ENCODE peak calls at places on chromosome 1, in seven cellular contexts. O is stimulated activated CD4-positive, alpha-beta T cell treated with anti-CD3 and anti-CD28 coated beads, Interleukin-15, amount 100 ng/mL, for 48 hours; N is NCI-H1105 treated with DMSO at 0.1 percent for 48 hours; C is ACHN; J is activated naive CD4-positive, alpha-beta T cell treated with anti-CD3 and anti-CD28 coated beads for 36 hours; L is HTR-8/SVneo; X is NCI-H1436 treated with DMSO at 0.1 percent for 48 hours. R is an unnamed sample.

GRCh38 chr1:153922076-153922837 is 515 bp downstream of the GATAD2B start:
- DNase-seq in O (peak), N (peak), C (peak), J (peak), L (peak), X (no peak), R (peak)

GRCh38 chr1:164659621-164660414 is 100.8 kb downstream of the PBX1 start:
- DNase-seq in O (no peak), N (peak), C (no peak), J (no peak), L (no peak), X (no peak), R (no peak)

GRCh38 chr1:158527190-158527815 is 26.9 kb downstream of the OR6Y1 start:
- DNase-seq in O (no peak), N (peak), C (no peak), J (no peak), L (no peak), X (no peak), R (peak)

GRCh38 chr1:222064388-222065201 is 322.7 kb upstream of the DUSP10 start:
- DNase-seq in O (no peak), N (no peak), C (peak), J (no peak), L (no peak), X (no peak), R (peak)

GRCh38 chr1:7255303-7256058 is 470.2 kb downstream of the CAMTA1 start:
- DNase-seq in O (no peak), N (no peak), C (no peak), J (no peak), L (no peak), X (no peak), R (peak)

GRCh38 chr1:156465747-156466365 is 34.7 kb downstream of the MEF2D start:
- DNase-seq in O (no peak), N (no peak), C (peak), J (peak), L (no peak), X (no peak), R (no peak)

GRCh38 chr1:181493145-181493544 is 9.8 kb downstream of the CACNA1E start:
- DNase-seq in O (no peak), N (no peak), C (no peak), J (no peak), L (no peak), X (no peak), R (no peak)

GRCh38 chr1:147627435-147628110 is 42.8 kb downstream of the ACP6 start:
- DNase-seq in O (peak), N (peak), C (peak), J (peak), L (peak), X (no peak), R (peak)

GRCh38 chr1:235025422-235025984 is 103.1 kb downstream of the TOMM20 start:
- DNase-seq in O (no peak), N (no peak), C (no peak), J (no peak), L (no peak), X (no peak), R (no peak)

GRCh38 chr1:6544831-6545230 is 9.5 kb downstream of the NOL9 start:
- DNase-seq in O (no peak), N (no peak), C (no peak), J (no peak), L (peak), X (no peak), R (no peak)

GRCh38 chr1:206419250-206419649 is 51.0 kb upstream of the IKBKE start:
- DNase-seq in O (no peak), N (no peak), C (no peak), J (no peak), L (no peak), X (no peak), R (no peak)

GRCh38 chr1:223417444-223417843 is 24.2 kb downstream of the CCDC185 start:
- DNase-seq in O (no peak), N (no peak), C (peak), J (no peak), L (no peak), X (no peak), R (no peak)

GRCh38 chr1:222466150-222466865 is 81.6 kb downstream of the HHIPL2 start:
- DNase-seq in O (no peak), N (no peak), C (peak), J (no peak), L (no peak), X (no peak), R (no peak)

GRCh38 chr1:186976700-186977099 is 148.0 kb downstream of the PLA2G4A start:
- DNase-seq in O (no peak), N (no peak), C (no peak), J (no peak), L (no peak), X (no peak), R (no peak)

GRCh38 chr1:194062526-194062925 is 876.1 kb upstream of the B3GALT2 start:
- DNase-seq in O (no peak), N (no peak), C (no peak), J (no peak), L (no peak), X (no peak), R (no peak)

GRCh38 chr1:67719329-67720196 is 34.6 kb downstream of the GADD45A start:
- DNase-seq in O (no peak), N (no peak), C (no peak), J (no peak), L (no peak), X (no peak), R (no peak)

GRCh38 chr1:202834771-202835547 is 24.2 kb downstream of the PCAT6 start:
- DNase-seq in O (no peak), N (no peak), C (no peak), J (peak), L (no peak), X (no peak), R (no peak)

GRCh38 chr1:55700359-55701130 is 485.4 kb upstream of the USP24 start:
- DNase-seq in O (no peak), N (no peak), C (no peak), J (no peak), L (no peak), X (no peak), R (no peak)

GRCh38 chr1:12180315-12180714 is 13.5 kb downstream of the TNFRSF1B start:
- DNase-seq in O (no peak), N (no peak), C (no peak), J (no peak), L (no peak), X (no peak), R (no peak)

GRCh38 chr1:210573141-210573540 is 244.4 kb downstream of the HHAT start:
- DNase-seq in O (no peak), N (no peak), C (no peak), J (no peak), L (no peak), X (no peak), R (no peak)

GRCh38 chr1:34547043-34547674 is 207.7 kb upstream of the GJB5 start:
- DNase-seq in O (no peak), N (no peak), C (no peak), J (no peak), L (no peak), X (no peak), R (peak)

GRCh38 chr1:89672489-89673183 is 39.7 kb downstream of the LRRC8C start:
- DNase-seq in O (no peak), N (no peak), C (no peak), J (no peak), L (no peak), X (no peak), R (no peak)

GRCh38 chr1:89815040-89815439 is 5.8 kb upstream of the LRRC8D start:
- DNase-seq in O (no peak), N (no peak), C (no peak), J (no peak), L (no peak), X (no peak), R (no peak)

GRCh38 chr1:104406731-104407130 is 657.0 kb downstream of the AMY1C start:
- DNase-seq in O (no peak), N (no peak), C (no peak), J (no peak), L (no peak), X (no peak), R (no peak)

GRCh38 chr1:234114648-234115307 is 210.3 kb downstream of the SLC35F3 start:
- DNase-seq in O (no peak), N (peak), C (peak), J (peak), L (peak), X (peak), R (peak)

GRCh38 chr1:76124196-76124595 is 49.6 kb downstream of the ST6GALNAC3 start:
- DNase-seq in O (no peak), N (no peak), C (peak), J (no peak), L (no peak), X (no peak), R (no peak)

GRCh38 chr1:30353637-30354036 is 369.7 kb downstream of the MATN1 start:
- DNase-seq in O (no peak), N (no peak), C (no peak), J (no peak), L (no peak), X (no peak), R (peak)

GRCh38 chr1:235831148-235831547 is 35.6 kb downstream of the LYST start:
- DNase-seq in O (peak), N (no peak), C (peak), J (peak), L (peak), X (no peak), R (peak)

GRCh38 chr1:178540646-178541045 is 27.7 kb downstream of the TEX35 start:
- DNase-seq in O (no peak), N (no peak), C (peak), J (no peak), L (no peak), X (no peak), R (peak)

GRCh38 chr1:227884370-227885134 is 63.2 kb downstream of the WNT9A start:
- DNase-seq in O (no peak), N (no peak), C (no peak), J (no peak), L (no peak), X (no peak), R (no peak)

GRCh38 chr1:227789042-227789880 is 26.2 kb upstream of the PRSS38 start:
- DNase-seq in O (no peak), N (no peak), C (no peak), J (no peak), L (no peak), X (no peak), R (no peak)

GRCh38 chr1:231803353-231803752 is 176.8 kb downstream of the DISC1 start:
- DNase-seq in O (no peak), N (no peak), C (no peak), J (no peak), L (no peak), X (no peak), R (no peak)

GRCh38 chr1:232045571-232045970 is 419.0 kb downstream of the DISC1 start:
- DNase-seq in O (no peak), N (no peak), C (no peak), J (no peak), L (no peak), X (no peak), R (no peak)

GRCh38 chr1:5575396-5576110 is 416.7 kb downstream of the NPHP4 start:
- DNase-seq in O (no peak), N (no peak), C (no peak), J (no peak), L (no peak), X (no peak), R (no peak)

R was measured in RKO.